ENCODE peak calls at places on chromosomes 5 and 9, in four cellular contexts. J is bronchial epithelial cell, C is HTR-8/SVneo, R is HT1080. P is an unnamed sample.

GRCh38 chr5:168883253-168883880 is 304.2 kb upstream of the PANK3 start:
- DNase-seq in J (no peak), R (no peak), C (no peak), P (no peak)

GRCh38 chr9:8419871-8420270 is 620.3 kb upstream of the DMAC1 start:
- DNase-seq in C (no peak), J (no peak), R (peak), P (no peak)

GRCh38 chr9:115349542-115349941 is 231.6 kb upstream of the TNC start:
- DNase-seq in J (peak), R (no peak), C (no peak), P (no peak)

GRCh38 chr9:130501645-130502044 is 56.9 kb downstream of the ASS1 start:
- DNase-seq in R (no peak), C (no peak), J (no peak), P (no peak)

GRCh38 chr5:38347040-38347763 is 88.8 kb downstream of the EGFLAM start:
- DNase-seq in R (peak), J (peak), C (no peak), P (no peak)

GRCh38 chr5:160504906-160505305 is 83.3 kb downstream of the PTTG1 start:
- DNase-seq in C (no peak), R (no peak), J (no peak), P (no peak)

GRCh38 chr9:126844085-126844484 is 16.4 kb upstream of the ZBTB34 start:
- DNase-seq in J (peak), C (peak), R (peak), P (no peak)

GRCh38 chr5:76818844-76819831 is at the start of gene F2RL1:
- DNase-seq in J (peak), C (peak), R (peak), P (peak)

GRCh38 chr9:138048184-138048583 is 170.6 kb downstream of the CACNA1B start:
- DNase-seq in C (no peak), J (no peak), R (no peak), P (no peak)

GRCh38 chr5:116746668-116747067 is 172.0 kb upstream of the SEMA6A start:
- DNase-seq in J (no peak), C (no peak), R (no peak), P (no peak)

GRCh38 chr5:57291903-57292302 is 118.0 kb downstream of the GPBP1 start:
- DNase-seq in C (no peak), J (no peak), R (no peak), P (no peak)

GRCh38 chr9:82982271-82982880 is 80.6 kb downstream of the RASEF start:
- DNase-seq in C (no peak), J (peak), R (no peak), P (no peak)

GRCh38 chr5:117455236-117456233 is 880.9 kb upstream of the SEMA6A start:
- DNase-seq in C (no peak), R (no peak), J (no peak), P (no peak)

GRCh38 chr5:33726422-33727165 is 165.2 kb downstream of the ADAMTS12 start:
- DNase-seq in J (no peak), R (peak), C (no peak), P (no peak)

GRCh38 chr9:128689293-128689770 is 310 bp downstream of the SET start:
- DNase-seq in J (no peak), R (no peak), C (no peak), P (no peak)

GRCh38 chr5:92605591-92605990 is 975.4 kb downstream of the NR2F1-AS1 start:
- DNase-seq in J (no peak), C (no peak), R (no peak), P (peak)

P was measured in NCI-H1930.